ENCODE peak calls at places on chromosomes 6 and 20, in four cellular contexts. One of them, this sample, is unnamed.

GRCh38 chr6:140697585-140697984 is 1323.1 kb upstream of the CITED2 start:
- ATAC-seq in esophagus mucosa: no peak
- ATAC-seq in IMR-90: no peak
- ATAC-seq in activated naive CD8-positive, alpha-beta T cell treated with anti-CD3 and anti-CD28 coated beads, Interleukin-2, amount 50 U/mL, for 24 hours: no peak
- ATAC-seq in this sample: no peak

GRCh38 chr6:170027111-170028043 is 263.5 kb downstream of the DLL1 start:
- ATAC-seq in esophagus mucosa: no peak
- ATAC-seq in IMR-90: peak
- ATAC-seq in activated naive CD8-positive, alpha-beta T cell treated with anti-CD3 and anti-CD28 coated beads, Interleukin-2, amount 50 U/mL, for 24 hours: no peak
- ATAC-seq in this sample: no peak

GRCh38 chr6:87971605-87972262 is 75.9 kb upstream of the SPACA1 start:
- ATAC-seq in esophagus mucosa: no peak
- ATAC-seq in IMR-90: no peak
- ATAC-seq in activated naive CD8-positive, alpha-beta T cell treated with anti-CD3 and anti-CD28 coated beads, Interleukin-2, amount 50 U/mL, for 24 hours: no peak
- ATAC-seq in this sample: no peak

GRCh38 chr6:41505084-41506049 is 40.8 kb upstream of the FOXP4 start:
- ATAC-seq in esophagus mucosa: peak
- ATAC-seq in IMR-90: peak
- ATAC-seq in activated naive CD8-positive, alpha-beta T cell treated with anti-CD3 and anti-CD28 coated beads, Interleukin-2, amount 50 U/mL, for 24 hours: no peak
- ATAC-seq in this sample: peak

GRCh38 chr6:142395768-142396231 is 94.0 kb downstream of the ADGRG6 start:
- ATAC-seq in esophagus mucosa: no peak
- ATAC-seq in IMR-90: peak
- ATAC-seq in activated naive CD8-positive, alpha-beta T cell treated with anti-CD3 and anti-CD28 coated beads, Interleukin-2, amount 50 U/mL, for 24 hours: peak
- ATAC-seq in this sample: peak

GRCh38 chr6:150024646-150025155 is 631 bp downstream of the RAET1L start:
- ATAC-seq in esophagus mucosa: no peak
- ATAC-seq in IMR-90: no peak
- ATAC-seq in activated naive CD8-positive, alpha-beta T cell treated with anti-CD3 and anti-CD28 coated beads, Interleukin-2, amount 50 U/mL, for 24 hours: no peak
- ATAC-seq in this sample: peak

GRCh38 chr20:64100946-64101688 is 6.2 kb downstream of the NPBWR2 start:
- ATAC-seq in esophagus mucosa: no peak
- ATAC-seq in IMR-90: no peak
- ATAC-seq in activated naive CD8-positive, alpha-beta T cell treated with anti-CD3 and anti-CD28 coated beads, Interleukin-2, amount 50 U/mL, for 24 hours: no peak
- ATAC-seq in this sample: no peak

GRCh38 chr20:32285621-32286334 is 8.3 kb downstream of the KIF3B start:
- ATAC-seq in esophagus mucosa: peak
- ATAC-seq in IMR-90: no peak
- ATAC-seq in activated naive CD8-positive, alpha-beta T cell treated with anti-CD3 and anti-CD28 coated beads, Interleukin-2, amount 50 U/mL, for 24 hours: peak
- ATAC-seq in this sample: peak

GRCh38 chr6:145015739-145016558 is 719.4 kb downstream of the EPM2A start:
- ATAC-seq in esophagus mucosa: peak
- ATAC-seq in IMR-90: peak
- ATAC-seq in activated naive CD8-positive, alpha-beta T cell treated with anti-CD3 and anti-CD28 coated beads, Interleukin-2, amount 50 U/mL, for 24 hours: peak
- ATAC-seq in this sample: peak

GRCh38 chr6:170290306-170291128 is at the start of gene DLL1:
- ATAC-seq in esophagus mucosa: peak
- ATAC-seq in IMR-90: peak
- ATAC-seq in activated naive CD8-positive, alpha-beta T cell treated with anti-CD3 and anti-CD28 coated beads, Interleukin-2, amount 50 U/mL, for 24 hours: peak
- ATAC-seq in this sample: peak

GRCh38 chr20:3420211-3420707 is 12.8 kb upstream of the DNAAF9 start:
- ATAC-seq in esophagus mucosa: peak
- ATAC-seq in IMR-90: no peak
- ATAC-seq in activated naive CD8-positive, alpha-beta T cell treated with anti-CD3 and anti-CD28 coated beads, Interleukin-2, amount 50 U/mL, for 24 hours: peak
- ATAC-seq in this sample: peak

GRCh38 chr6:37643851-37644672 is 53.6 kb downstream of the MDGA1 start:
- ATAC-seq in esophagus mucosa: no peak
- ATAC-seq in IMR-90: no peak
- ATAC-seq in activated naive CD8-positive, alpha-beta T cell treated with anti-CD3 and anti-CD28 coated beads, Interleukin-2, amount 50 U/mL, for 24 hours: no peak
- ATAC-seq in this sample: peak

GRCh38 chr6:156933201-156934053 is 156.2 kb downstream of the ARID1B start:
- ATAC-seq in esophagus mucosa: peak
- ATAC-seq in IMR-90: no peak
- ATAC-seq in activated naive CD8-positive, alpha-beta T cell treated with anti-CD3 and anti-CD28 coated beads, Interleukin-2, amount 50 U/mL, for 24 hours: peak
- ATAC-seq in this sample: no peak